ENCODE peak calls at places on chromosomes 6 and 20, in ten cellular contexts. T is AG08396; U is transverse colon; H is stimulated activated CD4-positive, alpha-beta T cell treated with anti-CD3 and anti-CD28 coated beads, TNF-alpha, amount 100 ng/mL, for 24 hours; A is NCI-H1092; E is iris pigment epithelial cell; O is A172; C is GM20000; Y is hypothalamus; W is substantia nigra. S is an unnamed sample.
A peak's percentile ranks its signal among the peaks of the same experiment; 100 is the strongest.

GRCh38 chr6:72691298-72691697 is 69.4 kb downstream of the KCNQ5 start:
- DNase-seq in A (no peak), U (no peak), W (no peak), C (no peak), Y (no peak), O (no peak), H (no peak), E (no peak), T (no peak), S (no peak)

GRCh38 chr6:1297746-1298145 is 14.2 kb upstream of the FOXQ1 start:
- DNase-seq in H (no peak), T (no peak), A (no peak), E (peak; percentile 43), U (no peak), C (no peak), W (no peak), O (no peak), Y (no peak), S (no peak)

GRCh38 chr6:150733726-150734125 is 131.8 kb upstream of the MTHFD1L start:
- DNase-seq in E (no peak), C (no peak), Y (no peak), O (no peak), T (no peak), A (no peak), H (no peak), W (no peak), U (no peak), S (no peak)

GRCh38 chr6:22631101-22631500 is 61.7 kb downstream of the HDGFL1 start:
- DNase-seq in T (peak; percentile 19), H (no peak), W (no peak), C (no peak), E (no peak), Y (no peak), O (no peak), U (no peak), A (no peak), S (no peak)

GRCh38 chr20:50330504-50331313 is 140.1 kb downstream of the CEBPB start:
- DNase-seq in T (no peak), C (no peak), Y (no peak), E (no peak), A (no peak), H (no peak), U (peak; percentile 41), O (no peak), W (no peak), S (no peak)

GRCh38 chr6:56314683-56315523 is 67.5 kb upstream of the COL21A1 start:
- DNase-seq in U (no peak), A (peak; percentile 11), T (peak; percentile 39), E (peak; percentile 38), C (peak; percentile 36), H (no peak), O (peak; percentile 47), Y (no peak), W (peak; percentile 2), S (no peak)

GRCh38 chr6:39091163-39091562 is 23.8 kb downstream of the SAYSD1 start:
- DNase-seq in C (no peak), E (no peak), T (no peak), A (peak; percentile 13), O (no peak), U (no peak), Y (no peak), W (no peak), H (no peak), S (peak; percentile 61)

GRCh38 chr20:26209171-26209941 is 512.7 kb upstream of the ZNF337 start:
- DNase-seq in U (no peak), E (no peak), C (peak; percentile 15), O (no peak), Y (no peak), T (peak; percentile 21), A (no peak), W (no peak), H (no peak), S (no peak)

GRCh38 chr6:25700841-25701240 is 48.8 kb downstream of the SCGN start:
- DNase-seq in T (no peak), H (no peak), W (no peak), Y (no peak), U (no peak), E (no peak), A (no peak), O (no peak), C (no peak), S (no peak)

GRCh38 chr20:63553251-63553932 is 567 bp upstream of the FNDC11 start:
- DNase-seq in E (peak; percentile 81), T (peak; percentile 95), C (peak; percentile 92), W (no peak), H (peak; percentile 72), A (no peak), U (peak; percentile 86), O (peak; percentile 44), Y (peak; percentile 43), S (peak; percentile 88)

GRCh38 chr6:152696543-152696942 is 1.2 kb upstream of the MYCT1 start:
- DNase-seq in W (no peak), A (no peak), H (no peak), E (peak; percentile 98), C (no peak), O (peak; percentile 21), T (peak; percentile 20), Y (no peak), U (no peak), S (no peak)

GRCh38 chr6:169970306-169970988 is 219.0 kb downstream of the ERMARD start:
- DNase-seq in C (no peak), T (no peak), W (no peak), O (no peak), A (no peak), U (peak; percentile 12), E (no peak), Y (no peak), H (no peak), S (no peak)

GRCh38 chr6:111808493-111808892 is 64.8 kb downstream of the FYN start:
- DNase-seq in A (no peak), O (no peak), C (no peak), W (no peak), U (no peak), E (no peak), Y (no peak), H (no peak), T (no peak), S (no peak)

GRCh38 chr20:48295445-48295903 is 510.2 kb upstream of the SULF2 start:
- DNase-seq in Y (no peak), W (no peak), C (no peak), H (no peak), E (peak; percentile 96), O (peak; percentile 97), U (no peak), A (no peak), T (peak; percentile 78), S (no peak)

GRCh38 chr6:167699141-167700036 is 127.3 kb upstream of the AFDN start:
- DNase-seq in A (no peak), O (peak; percentile 58), U (peak; percentile 69), W (peak; percentile 17), Y (peak; percentile 18), E (peak; percentile 11), C (peak; percentile 61), T (no peak), H (peak; percentile 9), S (no peak)

GRCh38 chr6:145360865-145361264 is 374.5 kb downstream of the EPM2A start:
- DNase-seq in C (no peak), A (no peak), W (no peak), O (no peak), U (no peak), T (no peak), Y (no peak), H (no peak), E (no peak), S (no peak)

GRCh38 chr6:72553531-72554202 is 68.2 kb upstream of the KCNQ5 start:
- DNase-seq in C (no peak), H (no peak), T (peak; percentile 61), U (no peak), W (no peak), O (peak; percentile 89), Y (no peak), A (no peak), E (peak; percentile 93), S (peak; percentile 47)

GRCh38 chr20:34997171-34997570 is 41.5 kb downstream of the MYH7B start:
- DNase-seq in Y (peak; percentile 55), W (no peak), E (peak; percentile 65), T (peak; percentile 59), U (peak; percentile 61), C (no peak), H (no peak), A (no peak), O (no peak), S (no peak)

GRCh38 chr6:139081485-139081884 is 52.9 kb downstream of the ABRACL start:
- DNase-seq in H (no peak), A (no peak), T (no peak), U (no peak), E (no peak), C (no peak), O (no peak), W (no peak), Y (no peak), S (no peak)

GRCh38 chr6:83546636-83547035 is 34.3 kb downstream of the PRSS35 start:
- DNase-seq in T (no peak), A (no peak), U (peak; percentile 6), W (no peak), O (no peak), C (no peak), Y (no peak), E (peak; percentile 41), H (no peak), S (no peak)

GRCh38 chr6:157066781-157067491 is 256.4 kb downstream of the TMEM242 start:
- DNase-seq in A (no peak), H (no peak), O (no peak), U (no peak), Y (no peak), E (peak; percentile 26), W (no peak), C (no peak), T (no peak), S (no peak)

GRCh38 chr6:139133733-139134360 is 1.0 kb upstream of the HECA start:
- DNase-seq in Y (no peak), T (no peak), H (no peak), A (no peak), E (no peak), O (no peak), U (no peak), C (no peak), W (no peak), S (no peak)

GRCh38 chr6:35391240-35391968 is 49.0 kb downstream of the PPARD start:
- DNase-seq in Y (no peak), C (no peak), E (peak; percentile 96), T (peak; percentile 75), H (no peak), O (peak; percentile 96), A (no peak), W (no peak), U (no peak), S (no peak)

S was measured in NCI-H187 treated with DMSO at 0.1 percent for 48 hours.